ENCODE peak calls at places on chromosomes 4 and X, in seven cellular contexts. One of them, this sample, is unnamed.

GRCh38 chrX:85516131-85516530 is 136.7 kb upstream of the POF1B start:
- DNase-seq in neural progenitor cell: no peak
- DNase-seq in SK-N-SH: no peak
- DNase-seq in LNCaP clone FGC: no peak
- DNase-seq in ovary: no peak
- DNase-seq in pancreas: no peak
- DNase-seq in AG09309: no peak
- DNase-seq in this sample: no peak

GRCh38 chr4:1726146-1726934 is 5.0 kb downstream of the TACC3 start:
- DNase-seq in AG09309: no peak
- DNase-seq in ovary: peak; percentile 81
- DNase-seq in pancreas: peak; percentile 90
- DNase-seq in LNCaP clone FGC: peak; percentile 75
- DNase-seq in SK-N-SH: peak; percentile 89
- DNase-seq in neural progenitor cell: peak; percentile 91
- DNase-seq in this sample: peak; percentile 94

GRCh38 chrX:129496625-129497024 is 26.7 kb downstream of the SMARCA1 start:
- DNase-seq in LNCaP clone FGC: no peak
- DNase-seq in AG09309: no peak
- DNase-seq in SK-N-SH: no peak
- DNase-seq in pancreas: no peak
- DNase-seq in ovary: no peak
- DNase-seq in neural progenitor cell: no peak
- DNase-seq in this sample: no peak

GRCh38 chrX:134676440-134676839 is 18.2 kb upstream of the PLAC1 start:
- DNase-seq in ovary: no peak
- DNase-seq in LNCaP clone FGC: no peak
- DNase-seq in neural progenitor cell: no peak
- DNase-seq in SK-N-SH: no peak
- DNase-seq in AG09309: no peak
- DNase-seq in pancreas: no peak
- DNase-seq in this sample: no peak

GRCh38 chrX:56113785-56114436 is 118.2 kb upstream of the KLF8 start:
- DNase-seq in pancreas: no peak
- DNase-seq in ovary: no peak
- DNase-seq in AG09309: no peak
- DNase-seq in neural progenitor cell: peak; percentile 3
- DNase-seq in SK-N-SH: no peak
- DNase-seq in LNCaP clone FGC: no peak
- DNase-seq in this sample: no peak

GRCh38 chrX:40068048-40068447 is 29.7 kb downstream of the BCOR start:
- DNase-seq in neural progenitor cell: no peak
- DNase-seq in AG09309: no peak
- DNase-seq in SK-N-SH: no peak
- DNase-seq in pancreas: no peak
- DNase-seq in LNCaP clone FGC: no peak
- DNase-seq in ovary: no peak
- DNase-seq in this sample: no peak

GRCh38 chrX:110133735-110134370 is 130.9 kb downstream of the TMEM164 start:
- DNase-seq in pancreas: no peak
- DNase-seq in AG09309: no peak
- DNase-seq in ovary: no peak
- DNase-seq in SK-N-SH: no peak
- DNase-seq in neural progenitor cell: no peak
- DNase-seq in LNCaP clone FGC: no peak
- DNase-seq in this sample: no peak

GRCh38 chr4:8144359-8144758 is 14.3 kb downstream of the ABLIM2 start:
- DNase-seq in LNCaP clone FGC: no peak
- DNase-seq in pancreas: no peak
- DNase-seq in neural progenitor cell: peak; percentile 37
- DNase-seq in SK-N-SH: peak; percentile 70
- DNase-seq in ovary: no peak
- DNase-seq in AG09309: no peak
- DNase-seq in this sample: no peak

GRCh38 chr4:71184195-71184781 is 154.5 kb upstream of the SLC4A4 start:
- DNase-seq in SK-N-SH: peak; percentile 48
- DNase-seq in pancreas: peak; percentile 51
- DNase-seq in LNCaP clone FGC: peak; percentile 62
- DNase-seq in neural progenitor cell: peak; percentile 70
- DNase-seq in AG09309: peak; percentile 18
- DNase-seq in ovary: no peak
- DNase-seq in this sample: no peak

GRCh38 chrX:13899607-13900006 is 82.7 kb upstream of the GPM6B start:
- DNase-seq in pancreas: peak; percentile 53
- DNase-seq in AG09309: peak; percentile 81
- DNase-seq in LNCaP clone FGC: peak; percentile 55
- DNase-seq in neural progenitor cell: no peak
- DNase-seq in ovary: no peak
- DNase-seq in SK-N-SH: no peak
- DNase-seq in this sample: no peak

DNA sequence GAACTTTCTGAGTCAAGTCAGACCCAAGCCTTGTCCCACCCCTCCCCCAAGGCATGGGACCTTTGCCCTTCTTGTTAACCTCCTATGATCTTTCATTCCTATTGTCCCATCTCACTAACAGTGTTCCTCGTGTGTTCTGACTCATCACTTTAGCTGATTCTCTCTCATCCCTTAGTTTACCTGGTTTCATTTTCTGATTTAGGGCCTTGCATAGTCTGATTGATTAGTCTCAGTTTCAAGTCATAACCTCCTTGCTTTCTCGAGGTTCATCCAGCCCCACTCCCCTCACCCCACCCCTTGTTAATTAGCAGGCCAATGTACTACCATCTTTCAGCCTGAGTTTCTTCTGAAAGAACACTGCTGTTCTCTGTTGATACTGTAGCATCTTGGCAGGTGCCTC is 517.4 kb downstream of the RPA4 start:
- DNase-seq in AG09309: no peak
- DNase-seq in neural progenitor cell: no peak
- DNase-seq in pancreas: no peak
- DNase-seq in LNCaP clone FGC: no peak
- DNase-seq in ovary: no peak
- DNase-seq in SK-N-SH: no peak
- DNase-seq in this sample: no peak
- TF ChIP-seq CTCF in AG09309: no peak
- TF ChIP-seq CTCF in neural progenitor cell: no peak
- TF ChIP-seq CTCF in pancreas: no peak
- TF ChIP-seq CTCF in LNCaP clone FGC: no peak
- TF ChIP-seq CTCF in ovary: no peak
- TF ChIP-seq CTCF in SK-N-SH: no peak
- TF ChIP-seq CTCF in this sample: no peak

GRCh38 chr4:142846729-142847606 is 867 bp upstream of the INPP4B start:
- DNase-seq in neural progenitor cell: peak; percentile 67
- DNase-seq in SK-N-SH: peak; percentile 63
- DNase-seq in LNCaP clone FGC: peak; percentile 26
- DNase-seq in AG09309: no peak
- DNase-seq in ovary: peak; percentile 19
- DNase-seq in pancreas: peak; percentile 73
- DNase-seq in this sample: no peak
- TF ChIP-seq CTCF in neural progenitor cell: peak; percentile 57
- TF ChIP-seq CTCF in SK-N-SH: no peak
- TF ChIP-seq CTCF in LNCaP clone FGC: peak; percentile 69
- TF ChIP-seq CTCF in AG09309: peak; percentile 25
- TF ChIP-seq CTCF in ovary: no peak
- TF ChIP-seq CTCF in pancreas: peak; percentile 42
- TF ChIP-seq CTCF in this sample: peak; percentile 61

GRCh38 chr4:100742045-100742444 is 224.2 kb upstream of the EMCN start:
- DNase-seq in LNCaP clone FGC: peak; percentile 26
- DNase-seq in ovary: no peak
- DNase-seq in SK-N-SH: peak; percentile 5
- DNase-seq in pancreas: no peak
- DNase-seq in neural progenitor cell: peak; percentile 4
- DNase-seq in AG09309: peak; percentile 18
- DNase-seq in this sample: no peak

GRCh38 chr4:100736651-100737450 is 219.0 kb upstream of the EMCN start:
- DNase-seq in SK-N-SH: no peak
- DNase-seq in neural progenitor cell: no peak
- DNase-seq in LNCaP clone FGC: no peak
- DNase-seq in pancreas: no peak
- DNase-seq in AG09309: peak; percentile 44
- DNase-seq in ovary: no peak
- DNase-seq in this sample: no peak

GRCh38 chr4:100738388-100739165 is 220.8 kb upstream of the EMCN start:
- DNase-seq in LNCaP clone FGC: no peak
- DNase-seq in ovary: no peak
- DNase-seq in AG09309: peak; percentile 53
- DNase-seq in neural progenitor cell: no peak
- DNase-seq in SK-N-SH: no peak
- DNase-seq in pancreas: no peak
- DNase-seq in this sample: no peak
- TF ChIP-seq CTCF in LNCaP clone FGC: no peak
- TF ChIP-seq CTCF in ovary: no peak
- TF ChIP-seq CTCF in AG09309: no peak
- TF ChIP-seq CTCF in neural progenitor cell: no peak
- TF ChIP-seq CTCF in SK-N-SH: no peak
- TF ChIP-seq CTCF in pancreas: no peak
- TF ChIP-seq CTCF in this sample: no peak

DNA sequence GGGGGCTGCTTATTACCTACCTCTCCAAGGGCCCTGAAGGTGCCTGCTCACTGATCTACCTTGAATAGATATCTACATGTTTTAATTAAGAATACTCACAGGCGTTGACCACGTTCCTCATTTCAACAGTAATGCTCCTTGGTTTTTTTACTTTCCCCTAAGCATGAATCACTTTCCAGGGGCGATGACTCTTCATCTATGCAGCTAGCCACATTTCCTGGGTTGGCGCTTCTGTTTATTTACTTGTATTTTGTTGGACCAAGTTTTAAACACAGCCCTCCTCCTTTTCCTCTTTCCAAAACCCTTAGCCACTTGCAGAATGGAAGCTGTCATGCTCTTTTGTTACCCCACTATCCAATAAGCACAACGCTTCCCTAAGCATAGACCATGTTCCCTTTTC is 50.8 kb downstream of the CBLL2 start:
- DNase-seq in pancreas: no peak
- DNase-seq in AG09309: peak; percentile 5
- DNase-seq in neural progenitor cell: no peak
- DNase-seq in LNCaP clone FGC: no peak
- DNase-seq in ovary: no peak
- DNase-seq in SK-N-SH: no peak
- DNase-seq in this sample: no peak
- TF ChIP-seq CTCF in pancreas: no peak
- TF ChIP-seq CTCF in AG09309: no peak
- TF ChIP-seq CTCF in neural progenitor cell: no peak
- TF ChIP-seq CTCF in LNCaP clone FGC: no peak
- TF ChIP-seq CTCF in ovary: no peak
- TF ChIP-seq CTCF in SK-N-SH: no peak
- TF ChIP-seq CTCF in this sample: no peak

GRCh38 chrX:30060718-30061117 is 154.6 kb upstream of the MAGEB2 start:
- DNase-seq in AG09309: no peak
- DNase-seq in SK-N-SH: peak; percentile 3
- DNase-seq in pancreas: no peak
- DNase-seq in neural progenitor cell: peak; percentile 37
- DNase-seq in ovary: no peak
- DNase-seq in LNCaP clone FGC: peak; percentile 18
- DNase-seq in this sample: no peak
- TF ChIP-seq CTCF in AG09309: peak; percentile 12
- TF ChIP-seq CTCF in SK-N-SH: peak; percentile 74
- TF ChIP-seq CTCF in pancreas: no peak
- TF ChIP-seq CTCF in neural progenitor cell: peak; percentile 66
- TF ChIP-seq CTCF in ovary: no peak
- TF ChIP-seq CTCF in LNCaP clone FGC: peak; percentile 52
- TF ChIP-seq CTCF in this sample: peak; percentile 73

GRCh38 chrX:131366387-131366786 is 77.3 kb upstream of the IGSF1 start:
- DNase-seq in pancreas: no peak
- DNase-seq in AG09309: no peak
- DNase-seq in LNCaP clone FGC: no peak
- DNase-seq in neural progenitor cell: no peak
- DNase-seq in SK-N-SH: no peak
- DNase-seq in ovary: no peak
- DNase-seq in this sample: no peak
- TF ChIP-seq CTCF in pancreas: peak; percentile 16
- TF ChIP-seq CTCF in AG09309: no peak
- TF ChIP-seq CTCF in LNCaP clone FGC: peak; percentile 42
- TF ChIP-seq CTCF in neural progenitor cell: peak; percentile 29
- TF ChIP-seq CTCF in SK-N-SH: peak; percentile 21
- TF ChIP-seq CTCF in ovary: no peak
- TF ChIP-seq CTCF in this sample: peak; percentile 55